ENCODE peak calls at places on chromosomes 5 and 9, in eight cellular contexts. A is activated naive CD4-positive, alpha-beta T cell treated with Interleukin-2 at 50 U/mL for 16 hours; R is GM12864; T is GM23248; F is A549; S is BJ; C is sigmoid colon; Q is activated T-helper 1 cell treated with anti-CD3 and anti-CD28 coated beads, Interleukin-2, amount 50 U/mL, for 16 hours. P is an unnamed sample.

GRCh38 chr9:72315089-72315509 is 49.9 kb downstream of the ZFAND5 start:
- DNase-seq in Q (no peak), R (no peak), F (peak), C (peak), A (no peak), T (peak), S (peak), P (no peak)

GRCh38 chr9:98807070-98807810 is at the start of gene GALNT12:
- DNase-seq in C (peak), S (no peak), T (peak), A (peak), R (no peak), Q (peak), F (peak), P (no peak)

GRCh38 chr9:98791147-98792095 is 4.9 kb downstream of the ANKS6 start:
- DNase-seq in T (peak), Q (no peak), C (peak), S (peak), A (peak), F (peak), R (no peak), P (peak)

GRCh38 chr5:1502046-1502736 is 21.6 kb downstream of the LPCAT1 start:
- DNase-seq in C (no peak), T (no peak), R (no peak), S (no peak), A (peak), Q (no peak), F (no peak), P (peak)

GRCh38 chr9:38416461-38416860 is 7.8 kb downstream of the IGFBPL1 start:
- DNase-seq in A (no peak), C (no peak), T (peak), S (no peak), F (no peak), Q (no peak), R (no peak), P (no peak)

GRCh38 chr9:130237071-130237470 is 28.5 kb upstream of the HMCN2 start:
- DNase-seq in T (no peak), S (no peak), Q (no peak), A (no peak), R (no peak), C (peak), F (no peak), P (no peak)

GRCh38 chr5:177377851-177378776 is 6.1 kb upstream of the SLC34A1 start:
- DNase-seq in T (no peak), A (no peak), Q (no peak), S (no peak), F (no peak), C (no peak), R (no peak), P (no peak)

GRCh38 chr5:124546643-124547042 is 199.8 kb downstream of the ZNF608 start:
- DNase-seq in R (no peak), F (no peak), C (no peak), A (no peak), S (no peak), T (peak), Q (no peak), P (no peak)

GRCh38 chr9:137227853-137228514 is 682 bp downstream of the RNF224 start:
- DNase-seq in A (no peak), F (no peak), C (no peak), S (no peak), R (no peak), Q (no peak), T (no peak), P (no peak)

GRCh38 chr5:175728885-175729828 is 71.3 kb downstream of the HRH2 start:
- DNase-seq in F (no peak), A (no peak), Q (no peak), S (no peak), R (no peak), T (peak), C (peak), P (peak)

GRCh38 chr5:83927140-83927733 is 206.6 kb upstream of the HAPLN1 start:
- DNase-seq in F (peak), S (no peak), Q (no peak), C (peak), T (peak), A (peak), R (peak), P (no peak)

GRCh38 chr9:23799521-23799920 is 26.5 kb downstream of the ELAVL2 start:
- DNase-seq in R (no peak), A (no peak), C (no peak), Q (no peak), S (no peak), F (no peak), T (no peak), P (no peak)

GRCh38 chr5:82351754-82352145 is 73.6 kb upstream of the RPS23 start:
- DNase-seq in T (peak), R (no peak), Q (no peak), S (no peak), F (peak), A (no peak), C (no peak), P (no peak)

GRCh38 chr5:151448038-151448985 is 909 bp downstream of the SLC36A1 start:
- DNase-seq in A (peak), Q (no peak), T (peak), F (no peak), S (no peak), C (peak), R (no peak), P (no peak)

GRCh38 chr5:141420855-141421488 is at the start of gene PCDHGA11:
- DNase-seq in R (no peak), Q (no peak), T (peak), F (no peak), S (no peak), C (no peak), A (peak), P (no peak)

GRCh38 chr9:137461663-137462395 is 2.7 kb upstream of the NSMF start:
- DNase-seq in A (peak), C (peak), Q (peak), R (peak), F (peak), T (no peak), S (no peak), P (peak)

GRCh38 chr5:146034127-146034526 is 71.2 kb downstream of the PLAC8L1 start:
- DNase-seq in Q (no peak), F (no peak), A (no peak), R (no peak), C (no peak), T (no peak), S (no peak), P (no peak)

GRCh38 chr9:89919171-89919681 is 314.4 kb downstream of the GADD45G start:
- DNase-seq in Q (no peak), C (no peak), R (peak), S (no peak), F (no peak), A (peak), T (no peak), P (no peak)

GRCh38 chr5:95822038-95822407 is 503 bp downstream of the GLRX start:
- DNase-seq in T (peak), S (no peak), C (peak), R (no peak), F (peak), Q (no peak), A (peak), P (peak)

GRCh38 chr5:7759257-7759871 is 91.6 kb downstream of the CFAP90 start:
- DNase-seq in C (no peak), R (no peak), Q (no peak), T (peak), S (no peak), A (no peak), F (no peak), P (no peak)

GRCh38 chr5:3068401-3068800 is 316.9 kb upstream of the IRX2 start:
- DNase-seq in A (no peak), S (no peak), T (no peak), C (no peak), Q (no peak), F (no peak), R (no peak), P (no peak)

P was measured in cardiac septum.